ENCODE peak calls at places on chromosomes 5 and 9, in five cellular contexts. F is NB4, Y is uterus, M is body of pancreas, J is vagina. L is an unnamed sample.

GRCh38 chr5:150428106-150428876 is 15.6 kb upstream of the CD74 start:
- DNase-seq in Y (peak), J (no peak), F (no peak), M (peak), L (no peak)

GRCh38 chr5:126544087-126544740 is 50.8 kb downstream of the ALDH7A1 start:
- DNase-seq in M (peak), Y (no peak), F (peak), J (no peak), L (peak)

GRCh38 chr9:70389642-70390266 is 24.7 kb downstream of the KLF9 start:
- DNase-seq in J (no peak), F (no peak), M (no peak), Y (no peak), L (no peak)

GRCh38 chr9:94985649-94986048 is 259.1 kb downstream of the AOPEP start:
- DNase-seq in J (no peak), F (no peak), Y (no peak), M (no peak), L (no peak)

GRCh38 chr5:127092690-127093089 is 19.4 kb upstream of the C5orf63 start:
- DNase-seq in Y (no peak), F (no peak), J (no peak), M (no peak), L (no peak)

GRCh38 chr9:135701067-135701967 is 668 bp upstream of the KCNT1 start:
- DNase-seq in Y (no peak), F (peak), M (no peak), J (no peak), L (no peak)

GRCh38 chr9:78296208-78296892 is 575 bp upstream of the PSAT1 start:
- DNase-seq in J (no peak), F (no peak), Y (peak), M (peak), L (peak)

GRCh38 chr9:108662935-108663334 is 192.9 kb downstream of the ACTL7B start:
- DNase-seq in J (no peak), F (peak), Y (no peak), M (no peak), L (no peak)

GRCh38 chr5:10352404-10353240 is 873 bp upstream of the MARCHF6 start:
- DNase-seq in J (no peak), Y (no peak), F (peak), M (no peak), L (no peak)

GRCh38 chr9:125604189-125604588 is 102.8 kb downstream of the MAPKAP1 start:
- DNase-seq in Y (no peak), J (no peak), F (no peak), M (no peak), L (no peak)

GRCh38 chr5:179766021-179766725 is 27.6 kb upstream of the LTC4S start:
- DNase-seq in Y (no peak), M (no peak), F (peak), J (no peak), L (peak)

GRCh38 chr5:58080573-58080972 is 379.3 kb downstream of the PLK2 start:
- DNase-seq in J (no peak), Y (no peak), F (no peak), M (no peak), L (no peak)

GRCh38 chr5:151578326-151579025 is 12.7 kb downstream of the FAT2 start:
- DNase-seq in M (no peak), J (no peak), F (no peak), Y (no peak), L (no peak)

GRCh38 chr5:175285263-175285662 is 158.7 kb downstream of the DRD1 start:
- DNase-seq in F (no peak), J (no peak), Y (no peak), M (no peak), L (no peak)

GRCh38 chr5:88262116-88262515 is 6.5 kb downstream of the TMEM161B start:
- DNase-seq in M (no peak), F (no peak), Y (no peak), J (no peak), L (no peak)

GRCh38 chr5:168147536-168148460 is 143.6 kb upstream of the WWC1 start:
- DNase-seq in Y (no peak), M (no peak), J (no peak), F (no peak), L (no peak)

GRCh38 chr9:19551124-19551929 is 142.5 kb downstream of the ACER2 start:
- DNase-seq in Y (no peak), F (no peak), M (peak), J (no peak), L (no peak)

GRCh38 chr5:677131-678101 is 15.7 kb downstream of the TPPP start:
- DNase-seq in Y (peak), J (no peak), M (no peak), F (no peak), L (no peak)
- TF ChIP-seq POLR2A in Y (no peak), J (no peak), M (no peak), F (no peak), L (no peak)

GRCh38 chr9:127423934-127424668 is at the start of gene ZNF79:
- DNase-seq in J (peak), Y (peak), F (peak), M (peak), L (peak)
- TF ChIP-seq POLR2A in J (peak), Y (peak), F (peak), M (peak), L (peak)

GRCh38 chr5:41638685-41639084 is 128.3 kb upstream of the PLCXD3 start:
- DNase-seq in F (no peak), J (no peak), M (no peak), Y (no peak), L (no peak)

GRCh38 chr5:41636605-41637004 is 126.2 kb upstream of the PLCXD3 start:
- DNase-seq in J (no peak), Y (no peak), M (peak), F (peak), L (peak)

GRCh38 chr5:41637424-41637823 is 127.0 kb upstream of the PLCXD3 start:
- DNase-seq in F (peak), Y (no peak), M (no peak), J (no peak), L (no peak)

GRCh38 chr5:41637869-41638268 is 127.5 kb upstream of the PLCXD3 start:
- DNase-seq in F (peak), Y (no peak), J (no peak), M (no peak), L (no peak)

DNA sequence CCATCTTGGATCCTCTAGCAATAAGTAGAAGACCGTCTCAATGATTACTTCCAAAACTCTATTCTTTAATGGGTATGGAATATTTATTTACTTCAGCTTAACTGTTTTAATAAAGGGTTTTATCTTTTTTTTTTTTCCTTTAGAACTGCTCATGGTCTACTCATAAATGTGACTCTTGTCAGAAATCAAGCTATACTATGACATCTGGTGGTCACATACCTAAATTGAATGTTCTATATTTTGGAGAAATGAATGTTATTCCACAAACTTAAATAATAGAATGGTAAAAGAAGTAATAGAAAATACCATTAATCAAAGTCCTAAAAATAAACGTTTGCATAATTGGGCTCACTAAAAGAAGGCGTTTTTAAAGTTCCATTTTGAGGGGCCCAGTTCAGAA is 131.2 kb upstream of the PLCXD3 start:
- DNase-seq in M (no peak), J (no peak), Y (no peak), F (no peak), L (no peak)
- TF ChIP-seq POLR2A in M (no peak), J (no peak), Y (no peak), F (no peak), L (no peak)

GRCh38 chr5:1322036-1322903 is 22.6 kb downstream of the CLPTM1L start:
- DNase-seq in F (no peak), Y (peak), J (no peak), M (no peak), L (no peak)
- TF ChIP-seq POLR2A in F (no peak), Y (no peak), J (no peak), M (no peak), L (no peak)

DNA sequence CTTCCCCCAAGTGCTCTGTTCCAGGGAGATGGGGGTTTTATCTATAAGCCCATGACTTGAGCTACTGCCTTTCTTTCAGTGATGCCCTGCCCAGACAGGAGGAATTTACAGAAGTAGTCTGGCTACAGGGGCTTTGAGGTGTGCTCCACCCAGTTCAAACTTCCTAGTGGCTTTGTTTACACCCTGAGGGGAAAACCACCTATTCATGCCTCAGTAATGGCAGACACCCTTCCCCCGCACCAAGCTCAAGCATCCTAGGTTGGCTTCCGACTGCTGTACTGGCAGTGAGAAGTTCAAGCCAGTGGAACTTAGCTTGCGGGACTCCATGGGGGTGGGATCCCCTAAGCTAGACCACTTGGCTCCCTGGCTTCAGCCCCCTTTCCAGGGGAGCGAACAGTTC is 154.6 kb downstream of the IZUMO3 start:
- DNase-seq in Y (no peak), M (no peak), J (no peak), F (no peak), L (no peak)
- TF ChIP-seq POLR2A in Y (no peak), M (no peak), J (no peak), F (no peak), L (no peak)

DNA sequence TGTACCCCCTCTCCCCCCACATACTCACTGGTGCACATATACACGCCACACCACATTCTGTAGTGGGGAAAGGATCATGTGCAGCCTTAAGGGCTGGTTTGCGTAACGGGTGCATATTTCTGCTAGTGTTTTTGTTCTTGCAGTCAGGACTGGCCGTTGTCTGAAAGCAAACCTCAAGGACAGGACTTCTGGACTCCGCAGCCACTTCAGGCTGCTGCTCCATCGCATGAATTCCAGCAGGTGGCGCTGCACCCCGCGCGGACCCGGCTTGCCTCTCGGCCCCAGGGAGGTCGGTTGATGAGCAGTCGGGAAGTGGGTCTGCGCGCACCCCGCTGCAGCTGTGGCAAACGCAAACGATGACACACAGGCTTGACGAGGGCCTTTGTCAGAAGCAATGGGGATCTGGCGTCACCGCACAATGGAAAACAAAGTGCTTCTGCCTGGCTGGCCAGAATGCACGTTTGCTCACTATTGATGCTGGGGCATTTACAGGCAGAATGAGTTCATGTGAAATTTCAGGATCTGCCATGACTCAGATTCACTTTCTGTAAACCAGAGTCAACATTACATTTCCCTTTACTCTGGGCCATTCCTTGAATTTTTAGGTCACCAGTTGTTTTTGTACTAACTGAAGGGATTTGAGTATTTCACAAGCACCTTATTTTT is 36.3 kb upstream of the GLRX start:
- DNase-seq in Y (peak), J (peak), M (peak), F (peak), L (peak)
- TF ChIP-seq POLR2A in Y (peak), J (no peak), M (peak), F (no peak), L (no peak)

GRCh38 chr5:139654875-139655491 is 6.8 kb downstream of the CXXC5 start:
- DNase-seq in M (no peak), Y (no peak), F (no peak), J (no peak), L (no peak)

GRCh38 chr5:139657363-139658321 is 9.5 kb downstream of the CXXC5 start:
- DNase-seq in Y (no peak), M (no peak), J (no peak), F (peak), L (no peak)

GRCh38 chr5:139653616-139654015 is 5.5 kb downstream of the CXXC5 start:
- DNase-seq in J (no peak), M (no peak), Y (no peak), F (no peak), L (no peak)

GRCh38 chr5:139654464-139654863 is 6.3 kb downstream of the CXXC5 start:
- DNase-seq in Y (no peak), J (no peak), F (no peak), M (no peak), L (no peak)

DNA sequence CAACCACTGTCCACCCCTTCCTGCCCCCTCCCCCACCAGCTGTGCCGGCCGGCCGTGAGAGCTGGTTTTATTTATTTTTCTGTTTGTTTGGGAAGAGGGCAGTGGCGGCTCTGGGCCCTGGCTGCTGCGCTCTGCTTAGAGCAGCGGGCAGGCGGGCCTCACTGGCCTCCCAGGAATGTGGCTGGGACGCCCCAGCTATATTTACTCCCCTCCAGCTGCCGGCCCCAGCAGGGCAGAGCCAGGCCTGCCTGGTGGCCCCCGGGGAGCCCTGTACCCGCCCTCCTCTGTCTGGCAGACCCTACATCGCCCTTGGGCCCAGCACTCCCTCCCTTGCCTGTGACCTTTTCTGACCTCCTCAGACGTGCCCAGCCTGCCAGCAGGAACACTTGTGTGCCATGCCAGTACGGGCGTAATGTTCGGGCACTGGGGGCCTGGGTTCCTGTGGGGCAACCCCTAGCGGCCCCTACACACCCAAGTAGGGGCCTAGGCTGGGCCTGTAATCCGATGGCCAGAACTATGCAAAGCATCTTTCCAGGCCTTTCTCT is 7.7 kb downstream of the CXXC5 start:
- DNase-seq in Y (no peak), M (peak), F (no peak), J (no peak), L (no peak)
- TF ChIP-seq POLR2A in Y (no peak), M (peak), F (no peak), J (no peak), L (no peak)

DNA sequence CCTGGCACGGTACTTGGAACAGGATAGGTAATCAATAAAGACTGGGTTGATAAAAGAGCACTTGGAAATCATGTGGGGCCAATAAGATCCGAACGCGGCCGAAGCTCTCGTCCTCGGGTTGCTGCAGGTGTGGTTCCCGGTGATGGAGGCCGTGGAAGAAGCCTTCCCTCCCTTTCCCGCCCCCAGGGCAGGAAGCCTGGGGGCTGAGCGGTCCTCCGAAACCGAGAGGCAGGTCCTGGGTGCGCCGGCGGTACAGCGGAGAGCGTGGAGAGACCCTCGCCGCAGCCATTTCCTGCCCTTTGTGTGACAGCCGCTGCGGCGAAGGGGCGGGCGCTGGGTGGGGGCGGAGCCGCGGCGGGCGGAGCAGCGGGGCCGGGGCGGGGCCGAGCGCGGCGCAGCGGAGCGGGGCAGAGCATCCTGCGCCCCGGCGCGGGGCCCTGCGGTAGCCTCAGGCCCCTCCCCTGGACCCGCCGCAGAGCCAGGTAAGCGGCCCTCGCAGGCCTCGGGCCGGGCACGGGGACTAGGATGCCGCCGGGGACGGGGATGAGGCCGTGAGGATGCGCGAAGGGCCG is at the start of gene CYFIP2:
- DNase-seq in M (peak), F (peak), Y (peak), J (no peak), L (peak)
- TF ChIP-seq POLR2A in M (no peak), F (peak), Y (no peak), J (no peak), L (no peak)